ENCODE peak calls at places on chromosomes 12 and 14, in seven cellular contexts. M is M059J, N is HS-27A, G is mesendoderm, J is lower leg skin, B is GM04504, A is sciatic nerve. X is an unnamed sample.
A peak's percentile ranks its signal among the peaks of the same experiment; 100 is the strongest.

GRCh38 chr12:131087991-131088700 is 134.4 kb downstream of the ADGRD1 start:
- DNase-seq in J (no peak), B (no peak), G (no peak), M (no peak), N (no peak), A (peak; percentile 56), X (no peak)

GRCh38 chr14:64266206-64266605 is 28.0 kb downstream of the ESR2 start:
- DNase-seq in J (no peak), M (peak; percentile 69), G (no peak), B (no peak), N (peak; percentile 14), A (no peak), X (no peak)

GRCh38 chr14:73358187-73358586 is 100.2 kb downstream of the NUMB start:
- DNase-seq in M (no peak), B (no peak), N (no peak), J (no peak), A (no peak), G (no peak), X (no peak)

GRCh38 chr14:90381999-90382451 is 14.8 kb upstream of the CALM1 start:
- DNase-seq in A (peak; percentile 66), B (no peak), G (peak; percentile 80), J (peak; percentile 50), M (peak; percentile 12), N (no peak), X (peak; percentile 54)

GRCh38 chr14:79631276-79631675 is 580.0 kb downstream of the DIO2 start:
- DNase-seq in M (no peak), A (no peak), J (no peak), N (no peak), G (peak; percentile 20), B (no peak), X (no peak)

GRCh38 chr12:12086975-12087692 is 16.4 kb downstream of the BCL2L14 start:
- DNase-seq in N (no peak), B (no peak), M (no peak), G (peak; percentile 81), J (no peak), A (no peak), X (no peak)

GRCh38 chr12:10243803-10244520 is 31.3 kb downstream of the GABARAPL1 start:
- DNase-seq in N (no peak), M (peak; percentile 27), G (no peak), A (no peak), B (no peak), J (no peak), X (no peak)

GRCh38 chr12:131280426-131280825 is 326.7 kb downstream of the ADGRD1 start:
- DNase-seq in G (no peak), N (no peak), A (peak; percentile 23), M (no peak), B (no peak), J (no peak), X (no peak)

GRCh38 chr14:92993302-92993701 is 70.4 kb downstream of the CHGA start:
- DNase-seq in A (no peak), J (no peak), G (no peak), N (no peak), B (no peak), M (no peak), X (no peak)

GRCh38 chr12:127550271-127550670 is 716.7 kb upstream of the TMEM132C start:
- DNase-seq in B (peak; percentile 72), J (no peak), N (no peak), G (no peak), M (peak; percentile 90), A (no peak), X (no peak)

GRCh38 chr12:11793896-11794295 is 144.4 kb downstream of the ETV6 start:
- DNase-seq in N (no peak), B (no peak), M (no peak), A (no peak), J (no peak), G (no peak), X (no peak)

GRCh38 chr14:74684444-74684843 is 28.4 kb downstream of the AREL1 start:
- DNase-seq in M (no peak), A (no peak), J (no peak), G (no peak), N (no peak), B (no peak), X (no peak)

GRCh38 chr12:55713721-55714120 is 2.1 kb upstream of the BLOC1S1 start:
- DNase-seq in A (no peak), G (no peak), B (peak; percentile 56), M (peak; percentile 71), N (no peak), J (no peak), X (peak; percentile 22)

GRCh38 chr12:1608783-1609119 is 14.4 kb upstream of the FBXL14 start:
- DNase-seq in B (no peak), M (no peak), A (no peak), G (no peak), J (no peak), N (no peak), X (no peak)

GRCh38 chr12:46617167-46617566 is 208.6 kb downstream of the SLC38A4 start:
- DNase-seq in N (no peak), A (no peak), J (peak; percentile 79), G (no peak), M (peak; percentile 18), B (peak; percentile 89), X (peak; percentile 53)

GRCh38 chr12:120652671-120653435 is 12.4 kb downstream of the CABP1 start:
- DNase-seq in A (no peak), M (no peak), B (no peak), G (no peak), J (no peak), N (no peak), X (no peak)

GRCh38 chr14:104283197-104284106 is 145.1 kb downstream of the KIF26A start:
- DNase-seq in J (no peak), A (peak; percentile 37), N (no peak), M (no peak), B (no peak), G (no peak), X (peak; percentile 45)

X was measured in psoas muscle.